ENCODE peak calls at places on chromosomes 7 and 10, in five cellular contexts. A is T follicular helper cell; I is astrocyte; W is activated naive CD4-positive, alpha-beta T cell treated with anti-CD3 and anti-CD28 coated beads, Interleukin-2, amount 10 ng/mL, durations not matched to agents 7 days and 5 days; R is HT1080. P is an unnamed sample.

GRCh38 chr7:25240896-25241295 is 12.6 kb upstream of the NPVF start:
- DNase-seq in A (no peak), I (no peak), W (no peak), R (no peak), P (no peak)

GRCh38 chr10:74924251-74924954 is 98.0 kb downstream of the KAT6B start:
- DNase-seq in A (no peak), I (peak; percentile 96), W (no peak), R (peak; percentile 84), P (no peak)

GRCh38 chr10:33321516-33321915 is 13.0 kb downstream of the NRP1 start:
- DNase-seq in A (no peak), I (no peak), W (no peak), R (no peak), P (no peak)

GRCh38 chr7:88278881-88279280 is 27.8 kb downstream of the STEAP4 start:
- DNase-seq in A (no peak), I (no peak), W (no peak), R (peak; percentile 20), P (no peak)

GRCh38 chr10:51999089-51999488 is 299.7 kb upstream of the CSTF2T start:
- DNase-seq in A (no peak), I (no peak), W (no peak), R (peak; percentile 20), P (no peak)

GRCh38 chr7:131501422-131501821 is 55.0 kb downstream of the PODXL start:
- DNase-seq in A (no peak), I (peak; percentile 81), W (peak; percentile 75), R (peak; percentile 66), P (no peak)

GRCh38 chr10:79346012-79346340 is 1.3 kb upstream of the PPIF start:
- DNase-seq in A (no peak), I (no peak), W (no peak), R (no peak), P (peak; percentile 42)

GRCh38 chr10:71083457-71083975 is 128.9 kb upstream of the UNC5B start:
- DNase-seq in A (no peak), I (no peak), W (no peak), R (no peak), P (peak; percentile 45)

GRCh38 chr10:133358920-133359300 is 1.1 kb upstream of the FUOM start:
- DNase-seq in A (no peak), I (no peak), W (no peak), R (no peak), P (no peak)

GRCh38 chr10:68107651-68108449 is 1.4 kb upstream of the MYPN start:
- DNase-seq in A (no peak), I (no peak), W (no peak), R (no peak), P (no peak)

GRCh38 chr7:108310351-108310750 is 145.9 kb downstream of the NRCAM start:
- DNase-seq in A (no peak), I (peak; percentile 64), W (no peak), R (peak; percentile 16), P (no peak)

GRCh38 chr10:6071181-6072175 is 9.3 kb upstream of the IL2RA start:
- DNase-seq in A (no peak), I (no peak), W (no peak), R (no peak), P (no peak)

GRCh38 chr10:71548494-71548846 is 151.8 kb downstream of the CDH23 start:
- DNase-seq in A (no peak), I (no peak), W (peak; percentile 55), R (peak; percentile 6), P (no peak)

GRCh38 chr7:91064938-91065337 is 199.3 kb upstream of the FZD1 start:
- DNase-seq in A (no peak), I (peak; percentile 31), W (no peak), R (peak; percentile 22), P (no peak)

GRCh38 chr10:51743146-51743545 is 43.8 kb upstream of the CSTF2T start:
- DNase-seq in A (no peak), I (no peak), W (no peak), R (no peak), P (no peak)

GRCh38 chr10:126207313-126207771 is 180.9 kb downstream of the ADAM12 start:
- DNase-seq in A (no peak), I (peak; percentile 56), W (no peak), R (no peak), P (no peak)

GRCh38 chr10:50651808-50652207 is 28.1 kb upstream of the SGMS1 start:
- DNase-seq in A (no peak), I (no peak), W (no peak), R (no peak), P (no peak)

GRCh38 chr10:73910764-73911552 is at the start of gene PLAU:
- DNase-seq in A (peak; percentile 13), I (no peak), W (peak; percentile 67), R (peak; percentile 68), P (peak; percentile 84)

GRCh38 chr7:45922810-45923209 is 1.7 kb upstream of the IGFBP3 start:
- DNase-seq in A (no peak), I (peak; percentile 27), W (peak; percentile 43), R (no peak), P (no peak)

GRCh38 chr7:158733762-158734494 is 29.3 kb upstream of the NCAPG2 start:
- DNase-seq in A (no peak), I (no peak), W (no peak), R (no peak), P (no peak)

GRCh38 chr10:119447823-119448546 is 94.5 kb downstream of the RGS10 start:
- DNase-seq in A (no peak), I (no peak), W (no peak), R (no peak), P (no peak)

GRCh38 chr7:122887198-122887597 is 938 bp upstream of the CADPS2 start:
- DNase-seq in A (no peak), I (peak; percentile 75), W (no peak), R (peak; percentile 63), P (peak; percentile 71)

GRCh38 chr7:109751241-109751640 is 1181.6 kb downstream of the DNAJB9 start:
- DNase-seq in A (no peak), I (no peak), W (no peak), R (peak; percentile 85), P (no peak)

GRCh38 chr10:8416192-8416701 is 361.8 kb downstream of the GATA3 start:
- DNase-seq in A (no peak), I (peak; percentile 45), W (no peak), R (no peak), P (no peak)

GRCh38 chr7:137816696-137817320 is 30.0 kb downstream of the DGKI start:
- DNase-seq in A (no peak), I (no peak), W (no peak), R (peak; percentile 12), P (no peak)

GRCh38 chr10:61153766-61154165 is 209.8 kb upstream of the RHOBTB1 start:
- DNase-seq in A (no peak), I (peak; percentile 50), W (no peak), R (peak; percentile 4), P (no peak)

GRCh38 chr7:44224216-44224950 is 23.6 kb downstream of the YKT6 start:
- DNase-seq in A (no peak), I (no peak), W (no peak), R (no peak), P (no peak)

GRCh38 chr7:84811427-84811826 is 375.4 kb downstream of the SEMA3D start:
- DNase-seq in A (no peak), I (no peak), W (no peak), R (peak; percentile 1), P (peak; percentile 52)

GRCh38 chr10:7826971-7827370 is 8.7 kb downstream of the TAF3 start:
- DNase-seq in A (no peak), I (peak; percentile 59), W (no peak), R (peak; percentile 65), P (no peak)

GRCh38 chr7:4048336-4048735 is 633.8 kb upstream of the FOXK1 start:
- DNase-seq in A (no peak), I (no peak), W (no peak), R (peak; percentile 28), P (peak; percentile 14)

GRCh38 chr7:24825931-24826661 is 68.8 kb upstream of the GSDME start:
- DNase-seq in A (no peak), I (peak; percentile 86), W (peak; percentile 29), R (peak; percentile 98), P (no peak)

GRCh38 chr7:18754766-18755165 is 259.2 kb downstream of the HDAC9 start:
- DNase-seq in A (no peak), I (peak; percentile 63), W (no peak), R (peak; percentile 32), P (no peak)

GRCh38 chr10:30557884-30558283 is 71.7 kb downstream of the LYZL2 start:
- DNase-seq in A (no peak), I (peak; percentile 67), W (no peak), R (no peak), P (no peak)

GRCh38 chr7:140604760-140605159 is 35.9 kb downstream of the DENND2A start:
- DNase-seq in A (no peak), I (peak; percentile 63), W (no peak), R (no peak), P (no peak)

GRCh38 chr7:26363465-26363864 is 71.8 kb downstream of the SNX10 start:
- DNase-seq in A (no peak), I (no peak), W (no peak), R (no peak), P (no peak)

GRCh38 chr10:124743188-124744046 is 761 bp downstream of the FAM53B start:
- DNase-seq in A (no peak), I (no peak), W (peak; percentile 54), R (peak; percentile 29), P (peak; percentile 71)

GRCh38 chr10:123847686-123848432 is 43.7 kb downstream of the CPXM2 start:
- DNase-seq in A (no peak), I (no peak), W (no peak), R (no peak), P (no peak)